ENCODE peak calls at places on chromosomes 11 and 22, in seven cellular contexts. T is SK-N-SH, H is HCT116, W is K562, F is GM12878, B is H1, Z is HepG2. O is an unnamed sample.

GRCh38 chr11:444397-445144 is 2.8 kb upstream of the ANO9 start:
- DNase-seq in F (no peak), H (no peak), B (no peak), Z (no peak), T (no peak), W (peak), O (peak)

GRCh38 chr11:3970101-3970500 is 114.6 kb downstream of the STIM1 start:
- DNase-seq in T (no peak), W (no peak), H (no peak), F (no peak), Z (no peak), B (no peak), O (no peak)

GRCh38 chr11:69292221-69292648 is 1.7 kb upstream of the MYEOV start:
- DNase-seq in T (no peak), B (peak), Z (no peak), F (no peak), W (peak), H (no peak), O (peak)

GRCh38 chr11:68658097-68658496 is 26.2 kb upstream of the GAL start:
- DNase-seq in H (no peak), T (no peak), W (no peak), B (no peak), Z (no peak), F (no peak), O (no peak)

GRCh38 chr11:120324932-120325810 is at the start of gene TLCD5:
- DNase-seq in T (peak), H (peak), B (peak), W (peak), F (no peak), Z (peak), O (peak)

GRCh38 chr22:17980638-17981051 is 43.7 kb downstream of the MICAL3 start:
- DNase-seq in W (peak), B (no peak), F (no peak), H (no peak), Z (no peak), T (peak), O (no peak)

GRCh38 chr22:44735518-44736428 is 16.6 kb upstream of the ARHGAP8 start:
- DNase-seq in H (no peak), Z (peak), T (peak), F (no peak), W (peak), B (peak), O (peak)

GRCh38 chr11:1549355-1550330 is 22.4 kb downstream of the DUSP8 start:
- DNase-seq in B (no peak), T (no peak), H (no peak), F (no peak), Z (peak), W (peak), O (no peak)

GRCh38 chr11:803770-804598 is 1.0 kb downstream of the PIDD1 start:
- DNase-seq in H (no peak), T (peak), F (no peak), B (no peak), Z (no peak), W (no peak), O (no peak)

GRCh38 chr11:57513911-57514537 is 1.5 kb downstream of the SLC43A1 start:
- DNase-seq in H (no peak), T (peak), F (no peak), Z (no peak), W (peak), B (no peak), O (no peak)

GRCh38 chr22:24772493-24773220 is 1.9 kb downstream of the PIWIL3 start:
- DNase-seq in T (peak), W (peak), Z (peak), B (peak), H (peak), F (no peak), O (peak)

GRCh38 chr11:10742460-10743208 is 8.4 kb upstream of the CTR9 start:
- DNase-seq in T (peak), B (no peak), H (no peak), Z (no peak), W (peak), F (no peak), O (no peak)

GRCh38 chr11:118628432-118628831 is 21.0 kb downstream of the PHLDB1 start:
- DNase-seq in H (no peak), F (no peak), T (no peak), W (no peak), Z (no peak), B (no peak), O (no peak)

GRCh38 chr11:125949271-125950177 is 3.7 kb downstream of the VSIG10L2 start:
- DNase-seq in B (peak), W (no peak), F (no peak), T (no peak), H (no peak), Z (no peak), O (no peak)

GRCh38 chr11:22466809-22467208 is 128.6 kb downstream of the SLC17A6 start:
- DNase-seq in F (no peak), T (no peak), W (no peak), B (no peak), Z (no peak), H (peak), O (no peak)

GRCh38 chr22:34850010-34850409 is 215.9 kb upstream of the ISX start:
- DNase-seq in H (no peak), T (no peak), F (no peak), W (no peak), B (no peak), Z (no peak), O (no peak)

GRCh38 chr11:63966444-63966843 is 8.0 kb upstream of the COX8A start:
- DNase-seq in Z (no peak), H (no peak), T (no peak), B (no peak), F (no peak), W (no peak), O (no peak)

GRCh38 chr11:124898711-124899110 is 1.0 kb upstream of the ROBO4 start:
- DNase-seq in Z (peak), H (no peak), T (peak), F (no peak), B (peak), W (no peak), O (no peak)

GRCh38 chr11:102241026-102241425 is 76.3 kb upstream of the BIRC3 start:
- DNase-seq in W (no peak), H (no peak), Z (no peak), F (no peak), T (no peak), B (no peak), O (no peak)

GRCh38 chr22:44583076-44583760 is 85.2 kb upstream of the RTL6 start:
- DNase-seq in B (no peak), F (no peak), W (no peak), Z (no peak), T (no peak), H (no peak), O (no peak)

GRCh38 chr22:21712751-21713427 is 22.7 kb downstream of the YPEL1 start:
- DNase-seq in B (peak), Z (peak), H (peak), T (peak), F (no peak), W (peak), O (peak)

GRCh38 chr11:22976146-22976545 is 115.9 kb upstream of the CCDC179 start:
- DNase-seq in F (no peak), T (no peak), W (no peak), B (no peak), Z (no peak), H (no peak), O (no peak)

GRCh38 chr11:17298302-17298701 is 21.8 kb downstream of the NUCB2 start:
- DNase-seq in Z (no peak), F (no peak), W (no peak), B (no peak), T (no peak), H (no peak), O (no peak)

GRCh38 chr11:66727883-66728759 is 895 bp downstream of the SPTBN2 start:
- DNase-seq in W (peak), H (no peak), B (peak), T (peak), F (no peak), Z (no peak), O (no peak)

GRCh38 chr11:46348566-46348981 is 1.3 kb downstream of the DGKZ start:
- DNase-seq in F (no peak), B (no peak), T (no peak), H (no peak), Z (no peak), W (no peak), O (no peak)

GRCh38 chr11:82683029-82683428 is 50.6 kb downstream of the FAM181B start:
- DNase-seq in T (no peak), W (no peak), Z (no peak), B (no peak), F (no peak), H (no peak), O (peak)

GRCh38 chr22:20243545-20244249 is 24.4 kb downstream of the RTN4R start:
- DNase-seq in W (peak), T (peak), Z (no peak), H (no peak), B (no peak), F (no peak), O (peak)

GRCh38 chr22:30728829-30729228 is 34.2 kb downstream of the OSBP2 start:
- DNase-seq in T (no peak), B (no peak), W (no peak), H (no peak), Z (no peak), F (no peak), O (no peak)

GRCh38 chr22:19696504-19697276 is 17.6 kb upstream of the SEPTIN5 start:
- DNase-seq in Z (no peak), T (peak), B (no peak), F (no peak), H (no peak), W (no peak), O (no peak)

GRCh38 chr22:31532060-31532459 is 35.7 kb downstream of the SFI1 start:
- DNase-seq in H (no peak), Z (no peak), B (no peak), F (no peak), T (no peak), W (no peak), O (no peak)

GRCh38 chr11:79369094-79369493 is 71.7 kb downstream of the TENM4 start:
- DNase-seq in Z (no peak), W (no peak), H (no peak), B (no peak), F (no peak), T (no peak), O (no peak)

GRCh38 chr11:12845739-12846358 is 163.3 kb upstream of the RASSF10 start:
- DNase-seq in B (no peak), W (peak), T (peak), F (no peak), H (no peak), Z (peak), O (no peak)

GRCh38 chr11:12430912-12431311 is 53.5 kb downstream of the PARVA start:
- DNase-seq in B (no peak), H (no peak), T (no peak), F (no peak), Z (peak), W (no peak), O (no peak)

GRCh38 chr11:9765320-9766101 is 101.6 kb downstream of the SWAP70 start:
- DNase-seq in H (no peak), T (no peak), Z (peak), B (peak), W (no peak), F (no peak), O (no peak)

GRCh38 chr11:117202386-117203068 is 3.4 kb downstream of the TAGLN start:
- DNase-seq in F (no peak), B (no peak), T (no peak), Z (no peak), H (no peak), W (no peak), O (no peak)
- TF ChIP-seq JUND in F (no peak), B (no peak), T (no peak), Z (no peak), H (no peak), W (no peak), O (no peak)

DNA sequence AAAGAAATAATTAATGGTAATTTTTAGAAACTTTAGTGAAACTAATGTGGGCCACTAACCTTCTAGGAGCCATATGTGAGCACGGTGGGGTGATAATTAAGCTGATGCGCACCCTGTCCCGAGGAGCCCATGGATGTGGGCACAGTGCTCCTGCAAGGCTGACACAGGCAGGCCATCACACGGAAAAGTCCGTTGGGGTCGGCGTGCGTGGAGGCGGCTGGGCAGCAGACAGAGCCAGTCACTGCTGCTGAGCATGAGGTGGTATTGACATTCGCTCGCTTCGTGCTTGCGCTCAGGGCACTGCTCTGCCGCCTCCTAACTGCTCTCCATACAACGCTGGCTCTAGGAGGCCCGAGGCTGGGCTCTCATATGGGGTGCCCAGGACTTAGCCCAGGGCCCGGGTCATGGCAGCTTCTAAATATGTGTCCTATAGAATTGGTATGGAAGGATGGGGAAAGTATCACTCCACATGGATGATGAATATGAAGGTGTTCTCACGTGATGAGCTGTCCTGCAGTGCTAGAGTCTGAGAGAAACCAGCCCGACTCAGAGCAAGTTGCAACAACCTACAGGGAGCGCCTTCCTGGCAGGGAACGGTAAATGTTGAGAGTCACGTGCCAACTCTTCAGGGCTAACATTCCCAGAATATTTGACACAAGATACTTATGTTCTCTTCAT is 50.5 kb upstream of the ARFGAP3 start:
- DNase-seq in H (no peak), Z (no peak), W (no peak), F (no peak), B (no peak), T (no peak), O (no peak)
- TF ChIP-seq JUND in H (no peak), Z (no peak), W (no peak), F (no peak), B (no peak), T (no peak), O (no peak)

GRCh38 chr11:75554258-75555022 is 7.6 kb upstream of the SERPINH1 start:
- DNase-seq in H (no peak), F (no peak), W (peak), T (peak), Z (peak), B (peak), O (no peak)

GRCh38 chr11:75555079-75555811 is 6.8 kb upstream of the SERPINH1 start:
- DNase-seq in B (no peak), W (no peak), F (no peak), T (no peak), H (no peak), Z (no peak), O (no peak)

GRCh38 chr11:75560644-75561043 is 1.4 kb upstream of the SERPINH1 start:
- DNase-seq in T (no peak), H (no peak), Z (no peak), B (no peak), W (no peak), F (no peak), O (no peak)

GRCh38 chr11:75558939-75559843 is 2.9 kb upstream of the SERPINH1 start:
- DNase-seq in H (no peak), B (no peak), Z (no peak), W (peak), T (no peak), F (no peak), O (no peak)

GRCh38 chr11:75557649-75558494 is 4.2 kb upstream of the SERPINH1 start:
- DNase-seq in T (no peak), W (no peak), F (no peak), Z (no peak), H (no peak), B (no peak), O (no peak)
- TF ChIP-seq JUND in T (peak), W (no peak), F (no peak), Z (no peak), H (no peak), B (no peak), O (no peak)

GRCh38 chr11:103594283-103594682 is 442.2 kb upstream of the DDI1 start:
- DNase-seq in Z (no peak), H (no peak), T (no peak), B (no peak), W (no peak), F (no peak), O (no peak)
- TF ChIP-seq JUND in Z (no peak), H (no peak), T (no peak), B (no peak), W (no peak), F (no peak), O (no peak)

DNA sequence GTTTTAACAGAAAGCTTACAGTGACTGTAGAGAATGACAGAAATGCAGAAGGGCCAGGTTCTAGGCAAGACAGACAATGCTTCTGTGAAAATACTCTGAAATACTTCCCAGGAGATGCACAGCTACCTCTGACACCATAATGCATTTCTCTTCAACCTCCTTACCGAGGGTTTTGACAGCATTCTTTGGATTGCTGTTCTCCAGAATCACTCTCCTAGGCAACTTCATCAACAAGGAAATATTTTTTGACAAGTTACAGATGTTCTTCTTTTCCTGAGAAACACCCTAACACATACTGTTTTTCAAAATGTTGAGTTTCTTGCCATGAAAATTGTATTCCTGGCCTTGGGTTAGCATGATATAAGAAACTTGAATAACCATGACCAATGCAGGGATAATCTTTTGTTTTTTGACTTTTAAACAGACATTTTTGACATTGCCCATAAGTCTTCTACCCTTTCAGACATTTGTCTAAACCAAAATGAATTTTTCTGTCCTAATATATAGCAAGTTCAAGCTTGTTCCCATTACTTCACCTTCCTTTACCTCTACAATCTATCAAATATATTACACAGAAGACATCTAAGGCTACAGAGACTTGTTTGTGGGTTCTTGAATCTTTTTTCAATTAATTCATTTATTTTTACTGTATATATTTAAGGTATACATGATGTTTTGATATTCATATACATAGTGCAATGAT is 108.1 kb downstream of the CCDC34 start:
- DNase-seq in F (no peak), H (no peak), B (no peak), Z (no peak), T (no peak), W (no peak), O (no peak)
- TF ChIP-seq JUND in F (no peak), H (no peak), B (no peak), Z (no peak), T (no peak), W (no peak), O (no peak)

DNA sequence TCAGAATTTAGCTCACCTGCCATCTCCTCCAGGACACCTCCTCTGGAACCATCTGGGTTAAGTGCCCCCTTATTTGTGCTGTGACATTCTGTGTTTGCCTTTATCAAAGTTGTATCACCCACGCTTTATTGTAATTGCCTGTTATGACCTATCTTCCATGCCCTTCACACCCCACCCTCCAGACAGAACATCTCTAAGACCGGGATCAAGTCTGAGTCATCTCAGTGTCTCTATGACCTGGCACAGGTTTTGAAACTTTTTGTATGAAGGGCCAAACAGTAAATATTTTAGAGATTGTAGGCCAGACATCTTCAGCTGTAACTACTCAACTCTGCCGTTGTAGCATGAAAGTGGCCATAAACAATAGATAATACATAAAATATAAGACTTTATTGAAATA is 161.8 kb downstream of the SPON1 start:
- DNase-seq in F (no peak), Z (no peak), W (no peak), H (no peak), T (no peak), B (no peak), O (no peak)
- TF ChIP-seq JUND in F (no peak), Z (no peak), W (no peak), H (no peak), T (no peak), B (no peak), O (no peak)

DNA sequence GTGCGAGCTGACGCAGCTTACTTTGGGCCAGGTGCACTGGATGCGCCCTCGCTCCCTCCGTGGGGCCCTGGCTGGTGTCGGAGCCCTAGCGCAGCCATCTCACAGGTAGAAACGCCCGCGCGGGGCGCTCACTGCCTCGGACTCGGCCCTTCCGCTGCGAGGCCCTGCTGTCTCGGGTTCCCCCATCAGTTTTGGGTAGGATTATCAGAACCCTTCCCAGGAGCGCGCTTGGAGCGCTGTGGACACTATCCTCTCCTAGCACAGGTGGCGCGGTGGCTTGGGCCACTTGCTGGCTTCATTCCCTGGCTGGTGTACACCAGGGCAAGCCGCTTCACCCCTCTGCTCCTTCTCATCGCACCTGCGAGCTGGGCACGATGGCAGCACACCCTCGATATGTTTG is 35.7 kb upstream of the B3GAT1 start:
- DNase-seq in H (no peak), F (no peak), B (no peak), Z (no peak), T (no peak), W (no peak), O (no peak)
- TF ChIP-seq JUND in H (no peak), F (no peak), B (no peak), Z (no peak), T (no peak), W (no peak), O (no peak)

GRCh38 chr11:122670131-122670530 is 14.6 kb downstream of the UBASH3B start:
- DNase-seq in H (no peak), B (no peak), F (no peak), Z (no peak), T (no peak), W (no peak), O (no peak)

GRCh38 chr11:122666743-122667142 is 11.2 kb downstream of the UBASH3B start:
- DNase-seq in W (no peak), Z (no peak), F (no peak), T (no peak), H (no peak), B (no peak), O (no peak)

GRCh38 chr11:122671270-122671906 is 15.9 kb downstream of the UBASH3B start:
- DNase-seq in T (no peak), H (no peak), W (no peak), B (no peak), F (no peak), Z (no peak), O (no peak)

GRCh38 chr11:122665882-122666281 is 10.4 kb downstream of the UBASH3B start:
- DNase-seq in F (no peak), W (no peak), H (no peak), B (no peak), Z (no peak), T (no peak), O (no peak)

GRCh38 chr11:122668562-122669090 is 13.1 kb downstream of the UBASH3B start:
- DNase-seq in T (no peak), F (no peak), Z (no peak), H (peak), B (no peak), W (no peak), O (no peak)
- TF ChIP-seq JUND in T (no peak), F (no peak), Z (no peak), H (peak), B (no peak), W (no peak), O (no peak)

O was measured in T47D.